ENCODE peak calls at places on chromosome 13, in four cellular contexts. T is HepG2, B is GM12878, P is K562. U is an unnamed sample.

GRCh38 chr13:74773263-74773662 is 639.1 kb upstream of the KLF12 start:
- DNase-seq in T (no peak), B (no peak), P (no peak), U (no peak)

GRCh38 chr13:25882732-25883357 is 169.0 kb downstream of the SHISA2 start:
- DNase-seq in T (no peak), B (no peak), P (no peak), U (no peak)

GRCh38 chr13:109783447-109783814 is 3.0 kb downstream of the IRS2 start:
- DNase-seq in B (no peak), P (no peak), T (no peak), U (peak)

GRCh38 chr13:77674802-77675201 is 22.7 kb upstream of the SLAIN1 start:
- DNase-seq in T (no peak), B (no peak), P (no peak), U (no peak)

GRCh38 chr13:112177889-112178288 is 110.9 kb downstream of the SOX1 start:
- DNase-seq in B (no peak), P (no peak), T (no peak), U (no peak)

GRCh38 chr13:75566658-75567057 is 17.1 kb downstream of the UCHL3 start:
- DNase-seq in B (no peak), P (no peak), T (peak), U (no peak)

GRCh38 chr13:33637978-33638743 is 179.8 kb upstream of the RFC3 start:
- DNase-seq in P (no peak), B (no peak), T (no peak), U (no peak)

GRCh38 chr13:80000679-80001509 is 340.0 kb downstream of the SPRY2 start:
- DNase-seq in T (no peak), P (no peak), B (no peak), U (no peak)

GRCh38 chr13:99812611-99813010 is 159.0 kb downstream of the ZIC5 start:
- DNase-seq in B (no peak), T (no peak), P (no peak), U (no peak)

GRCh38 chr13:53343345-53343744 is 314.7 kb downstream of the OLFM4 start:
- DNase-seq in T (no peak), P (no peak), B (no peak), U (peak)

GRCh38 chr13:108495686-108496363 is 133.6 kb upstream of the MYO16 start:
- DNase-seq in P (no peak), B (no peak), T (no peak), U (peak)

GRCh38 chr13:97308735-97309429 is 86.7 kb downstream of the MBNL2 start:
- DNase-seq in B (no peak), P (no peak), T (peak), U (no peak)

GRCh38 chr13:19860884-19861655 is 2.4 kb downstream of the ZMYM5 start:
- DNase-seq in P (no peak), B (no peak), T (peak), U (no peak)

GRCh38 chr13:113460064-113460555 is 6.8 kb upstream of the ADPRHL1 start:
- DNase-seq in T (no peak), B (no peak), P (no peak), U (no peak)

GRCh38 chr13:95745752-95746151 is 68.8 kb downstream of the DNAJC3 start:
- DNase-seq in P (no peak), T (no peak), B (no peak), U (no peak)

GRCh38 chr13:26074706-26075105 is 22.9 kb upstream of the SHISA2 start:
- DNase-seq in T (peak), B (no peak), P (no peak), U (no peak)

GRCh38 chr13:33550885-33551284 is 265.3 kb upstream of the STARD13 start:
- DNase-seq in B (no peak), T (no peak), P (no peak), U (no peak)

GRCh38 chr13:40350283-40350992 is 316.0 kb downstream of the FOXO1 start:
- DNase-seq in T (no peak), B (no peak), P (no peak), U (no peak)

GRCh38 chr13:96690998-96691397 is 303.3 kb downstream of the OXGR1 start:
- DNase-seq in B (no peak), T (no peak), P (no peak), U (no peak)

GRCh38 chr13:94182185-94182761 is 297.2 kb downstream of the DCT start:
- DNase-seq in T (no peak), B (no peak), P (no peak), U (no peak)

GRCh38 chr13:27868639-27869435 is 51.0 kb upstream of the PDX1 start:
- DNase-seq in B (no peak), P (no peak), T (no peak), U (no peak)

GRCh38 chr13:51107996-51108395 is 3.1 kb downstream of the C13orf42 start:
- DNase-seq in T (no peak), P (no peak), B (no peak), U (peak)

GRCh38 chr13:34578471-34578870 is 363.6 kb upstream of the NBEA start:
- DNase-seq in P (no peak), B (no peak), T (no peak), U (no peak)

GRCh38 chr13:107296804-107297203 is 728.9 kb upstream of the ARGLU1 start:
- DNase-seq in B (no peak), T (no peak), P (no peak), U (no peak)

GRCh38 chr13:107305178-107305577 is 737.2 kb upstream of the ARGLU1 start:
- DNase-seq in P (no peak), B (no peak), T (no peak), U (no peak)

GRCh38 chr13:107299717-107300116 is 731.8 kb upstream of the ARGLU1 start:
- DNase-seq in P (no peak), B (no peak), T (no peak), U (no peak)

DNA sequence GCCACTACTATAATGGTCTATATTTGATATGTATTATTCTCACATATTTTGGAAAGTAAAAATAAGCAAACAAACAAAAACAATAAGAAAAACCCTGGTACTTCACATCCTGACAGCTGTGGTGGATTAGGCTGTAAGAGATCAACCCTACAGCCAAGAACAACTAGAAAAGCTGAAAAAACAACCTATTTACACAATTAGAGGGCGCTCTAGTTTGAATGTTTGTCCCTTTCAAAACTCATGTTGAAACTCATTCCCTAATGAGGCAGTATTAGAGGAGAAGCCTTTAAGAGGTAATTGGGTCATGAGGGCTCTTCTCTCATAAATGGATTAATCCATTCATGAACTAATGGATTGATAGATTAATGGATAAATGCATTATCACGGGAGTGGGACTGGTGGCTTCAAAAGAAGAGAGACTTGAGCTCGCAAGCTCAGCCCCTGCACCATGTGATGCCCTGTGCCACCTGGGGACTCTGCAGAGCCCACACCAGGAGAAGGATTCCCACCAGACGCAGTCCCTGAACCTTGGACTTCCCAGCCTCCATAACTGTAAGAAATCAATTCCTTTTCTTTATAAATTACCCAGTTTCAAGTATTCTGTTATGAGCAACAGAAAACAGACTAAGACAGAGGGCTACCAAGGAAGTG is 733.9 kb upstream of the ARGLU1 start:
- DNase-seq in B (no peak), T (no peak), P (no peak), U (no peak)
- TF ChIP-seq CBX5 in B (no peak), T (no peak), P (no peak), U (no peak)

DNA sequence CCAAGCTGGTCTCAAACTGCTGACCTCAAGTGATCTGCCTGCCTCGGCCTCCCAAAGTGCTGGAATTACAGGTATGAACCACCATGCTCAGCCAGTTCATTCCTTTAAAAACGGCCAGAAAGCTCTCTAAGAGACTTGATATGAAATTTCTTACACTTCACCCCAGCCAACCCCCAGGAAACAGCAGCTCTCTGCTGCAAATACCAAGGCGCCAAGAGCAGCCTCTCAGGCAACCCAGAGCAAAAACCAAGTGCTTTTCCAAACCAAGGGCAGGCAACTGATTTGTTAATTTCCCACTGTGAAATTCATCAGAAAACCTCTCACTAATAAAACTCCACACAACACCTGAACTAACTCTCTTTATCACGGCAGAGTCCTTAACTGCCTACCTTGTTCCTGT is 44.9 kb downstream of the LATS2 start:
- DNase-seq in B (no peak), P (no peak), T (no peak), U (no peak)
- TF ChIP-seq CBX5 in B (no peak), P (no peak), T (no peak), U (no peak)

DNA sequence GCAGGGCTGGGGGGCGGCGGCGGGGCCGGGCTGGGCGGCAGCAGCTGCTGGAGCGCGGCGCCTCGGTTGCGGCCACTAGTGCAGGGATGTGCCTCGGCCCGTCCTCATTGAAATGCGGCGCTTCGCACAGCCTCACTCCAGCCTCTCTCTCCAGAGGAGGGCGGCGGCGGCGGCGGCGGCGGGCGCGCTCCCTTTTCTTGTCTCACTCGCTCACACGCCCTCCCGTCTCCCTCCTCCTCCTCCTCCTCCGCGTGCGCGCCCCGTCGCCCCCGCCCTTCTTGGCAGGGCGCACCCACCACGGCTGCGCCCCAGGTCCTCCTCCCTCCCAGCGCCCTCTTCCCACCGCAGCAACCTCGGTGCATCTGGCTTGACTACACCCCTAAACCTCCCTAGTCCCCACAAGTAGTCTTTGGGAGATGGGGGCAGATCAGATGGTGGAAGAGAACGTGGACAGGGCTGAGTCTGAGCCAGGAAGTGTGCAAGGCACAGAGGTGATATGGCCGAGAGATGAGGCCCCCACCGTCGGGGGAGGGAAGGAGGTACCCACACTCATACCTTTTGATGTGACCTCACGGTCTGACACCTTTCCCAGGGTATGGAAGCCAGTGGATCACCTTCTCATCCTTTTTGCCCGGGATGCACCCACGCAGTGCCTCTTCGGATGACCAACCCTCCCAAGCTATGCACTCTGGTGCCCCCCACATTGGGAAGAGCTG is at the start of gene DCLK1:
- DNase-seq in B (no peak), P (no peak), T (no peak), U (peak)
- TF ChIP-seq CBX5 in B (no peak), P (no peak), T (no peak), U (no peak)

GRCh38 chr13:65347420-65348030 is 1882.6 kb downstream of the PCDH9 start:
- DNase-seq in B (no peak), P (no peak), T (no peak), U (no peak)
- TF ChIP-seq CBX5 in B (no peak), P (no peak), T (no peak), U (no peak)

U was measured in H1.